ENCODE peak calls at places on chromosomes 4 and X, in seven cellular contexts. C, E, A, B, I, Q and H are unnamed samples.
A peak's percentile ranks its signal among the peaks of the same experiment; 100 is the strongest.

GRCh38 chrX:121479406-121479805 is 432.0 kb downstream of the GLUD2 start:
- DNase-seq in C (no peak), E (no peak), A (no peak), B (no peak), I (no peak), Q (no peak), H (no peak)

GRCh38 chr4:8341691-8342090 is 72.1 kb downstream of the HTRA3 start:
- DNase-seq in C (peak; percentile 66), E (peak; percentile 68), A (no peak), B (no peak), I (no peak), Q (no peak), H (no peak)

GRCh38 chr4:2101346-2102044 is 42.4 kb downstream of the NAT8L start:
- DNase-seq in C (no peak), E (no peak), A (no peak), B (no peak), I (no peak), Q (no peak), H (no peak)

GRCh38 chr4:110109455-110109854 is 89.0 kb downstream of the ELOVL6 start:
- DNase-seq in C (no peak), E (no peak), A (no peak), B (no peak), I (no peak), Q (no peak), H (no peak)

GRCh38 chr4:2714071-2714770 is 41.9 kb downstream of the TNIP2 start:
- DNase-seq in C (no peak), E (peak; percentile 26), A (no peak), B (no peak), I (peak; percentile 49), Q (no peak), H (no peak)

GRCh38 chr4:154033921-154034320 is 245.0 kb upstream of the SFRP2 start:
- DNase-seq in C (no peak), E (no peak), A (no peak), B (no peak), I (no peak), Q (no peak), H (no peak)

GRCh38 chrX:70901465-70901864 is 7.0 kb downstream of the TEX11 start:
- DNase-seq in C (no peak), E (no peak), A (no peak), B (no peak), I (no peak), Q (no peak), H (no peak)

GRCh38 chrX:103404225-103405008 is 28.1 kb downstream of the BEX3 start:
- DNase-seq in C (peak; percentile 80), E (peak; percentile 31), A (peak; percentile 22), B (peak; percentile 36), I (peak; percentile 75), Q (peak; percentile 62), H (no peak)

GRCh38 chrX:154123241-154124219 is 20.5 kb upstream of the OPN1LW start:
- DNase-seq in C (peak; percentile 88), E (peak; percentile 29), A (no peak), B (no peak), I (peak; percentile 72), Q (peak; percentile 49), H (no peak)

GRCh38 chr4:142404191-142404611 is 441.9 kb downstream of the INPP4B start:
- DNase-seq in C (no peak), E (no peak), A (no peak), B (no peak), I (no peak), Q (no peak), H (no peak)

GRCh38 chr4:185713272-185713671 is 98.7 kb downstream of the SORBS2 start:
- DNase-seq in C (no peak), E (no peak), A (no peak), B (no peak), I (no peak), Q (no peak), H (no peak)

GRCh38 chr4:47801481-47802002 is 36.3 kb downstream of the CORIN start:
- DNase-seq in C (no peak), E (no peak), A (no peak), B (no peak), I (no peak), Q (no peak), H (no peak)

GRCh38 chr4:171979461-171979860 is 166.3 kb downstream of the GALNTL6 start:
- DNase-seq in C (no peak), E (no peak), A (no peak), B (no peak), I (no peak), Q (no peak), H (no peak)

GRCh38 chr4:47612116-47613023 is 127.3 kb downstream of the ATP10D start:
- DNase-seq in C (no peak), E (no peak), A (no peak), B (no peak), I (no peak), Q (no peak), H (no peak)

GRCh38 chr4:96390404-96390803 is 550.5 kb downstream of the PDHA2 start:
- DNase-seq in C (no peak), E (no peak), A (no peak), B (no peak), I (no peak), Q (no peak), H (no peak)

GRCh38 chrX:103276581-103277002 is at the start of gene TCEAL5:
- DNase-seq in C (no peak), E (no peak), A (no peak), B (no peak), I (no peak), Q (no peak), H (no peak)

GRCh38 chr4:145216532-145216931 is 36.1 kb upstream of the OTUD4 start:
- DNase-seq in C (no peak), E (no peak), A (no peak), B (no peak), I (no peak), Q (no peak), H (no peak)
- TF ChIP-seq CTCF in C (peak; percentile 52), E (peak; percentile 61), A (peak; percentile 45), B (no peak), I (peak; percentile 22), Q (no peak), H (no peak)

GRCh38 chr4:182644326-182645050 is 272.7 kb downstream of the DCTD start:
- DNase-seq in C (no peak), E (no peak), A (no peak), B (no peak), I (no peak), Q (no peak), H (no peak)

GRCh38 chr4:182649698-182650477 is 267.3 kb downstream of the DCTD start:
- DNase-seq in C (no peak), E (no peak), A (no peak), B (no peak), I (no peak), Q (no peak), H (no peak)

GRCh38 chr4:182648766-182649165 is 268.4 kb downstream of the DCTD start:
- DNase-seq in C (no peak), E (no peak), A (no peak), B (no peak), I (no peak), Q (no peak), H (no peak)

GRCh38 chr4:182645511-182645910 is 271.7 kb downstream of the DCTD start:
- DNase-seq in C (no peak), E (no peak), A (no peak), B (no peak), I (no peak), Q (no peak), H (no peak)

DNA sequence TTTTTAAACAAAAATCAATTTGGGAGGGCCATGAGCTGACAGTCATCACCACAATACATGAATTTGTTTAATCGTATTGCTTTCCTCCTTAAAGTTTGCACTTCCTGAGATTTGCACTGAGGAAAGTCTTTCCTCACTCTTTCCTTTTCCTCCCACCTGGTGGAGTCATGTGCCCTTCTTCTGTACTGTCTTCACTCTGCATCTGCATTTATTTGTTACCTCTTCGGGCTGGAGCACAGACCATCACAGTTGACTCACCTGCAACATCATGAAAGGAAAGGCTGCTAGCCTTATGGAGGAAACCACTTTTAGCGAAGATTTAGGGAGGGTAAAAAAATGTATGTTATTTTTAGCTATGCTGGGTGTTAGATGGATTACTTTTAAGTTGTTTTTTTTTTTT is 269.3 kb downstream of the DCTD start:
- DNase-seq in C (no peak), E (no peak), A (no peak), B (no peak), I (no peak), Q (no peak), H (no peak)
- TF ChIP-seq CTCF in C (no peak), E (no peak), A (no peak), B (no peak), I (no peak), Q (no peak), H (no peak)

GRCh38 chrX:140572724-140573123 is 67.9 kb upstream of the SOX3 start:
- DNase-seq in C (no peak), E (no peak), A (peak; percentile 34), B (no peak), I (peak; percentile 55), Q (peak; percentile 39), H (peak; percentile 43)
- TF ChIP-seq CTCF in C (peak; percentile 18), E (peak; percentile 54), A (peak; percentile 80), B (no peak), I (no peak), Q (peak; percentile 35), H (no peak)

DNA sequence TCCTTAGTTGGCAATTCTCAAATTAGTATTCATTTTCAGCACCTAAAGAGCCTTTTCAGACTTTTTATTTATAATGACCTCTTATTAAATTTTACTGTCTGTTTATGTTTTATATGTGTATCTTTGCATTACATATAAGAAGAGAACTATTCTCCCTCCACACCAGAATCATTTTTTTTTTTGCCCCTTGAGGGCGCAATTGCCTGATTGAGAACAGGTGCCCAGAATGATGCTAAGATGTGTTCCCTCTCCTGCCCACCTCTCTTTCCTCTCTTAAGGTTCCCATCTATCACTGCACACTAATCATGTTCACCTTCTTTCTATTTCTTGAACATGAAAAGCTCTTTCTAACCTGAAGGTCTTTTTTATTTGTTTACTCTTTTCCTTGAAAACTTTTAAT is 44.2 kb upstream of the ADAM29 start:
- DNase-seq in C (no peak), E (no peak), A (no peak), B (no peak), I (no peak), Q (no peak), H (no peak)
- TF ChIP-seq CTCF in C (no peak), E (no peak), A (peak; percentile 37), B (no peak), I (no peak), Q (no peak), H (no peak)

DNA sequence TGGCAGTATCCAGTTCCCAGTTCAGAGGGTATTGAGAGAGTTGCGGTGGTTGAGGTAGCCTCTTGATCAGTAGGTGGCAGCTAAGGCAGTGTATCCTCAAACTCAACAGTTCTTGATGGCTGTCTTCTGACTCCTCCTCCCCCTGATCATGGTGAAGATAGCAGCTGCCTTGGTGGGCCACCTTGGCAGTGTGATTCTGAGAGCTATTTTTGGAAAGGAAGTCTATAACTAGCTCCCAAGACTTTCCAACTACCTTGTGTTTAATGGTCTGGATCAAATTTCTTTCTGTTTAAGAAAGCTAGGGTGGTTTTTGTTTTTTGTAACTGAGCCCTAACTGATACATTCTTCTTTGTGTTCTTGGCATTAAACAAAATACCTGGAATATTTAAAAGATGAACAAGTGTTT is 10.5 kb upstream of the TBC1D19 start:
- DNase-seq in C (no peak), E (no peak), A (no peak), B (no peak), I (no peak), Q (no peak), H (no peak)
- TF ChIP-seq CTCF in C (no peak), E (no peak), A (no peak), B (no peak), I (no peak), Q (no peak), H (no peak)